ENCODE peak calls at places on chromosomes 13 and 19, in ten cellular contexts. H is omental fat pad, S is GM04504, K is NAMALWA, B is heart left ventricle, Z is HTR-8/SVneo, L is WTC11, P is GM23338, E is amygdala, X is right lobe of liver. U is an unnamed sample.

GRCh38 chr13:106110241-106110855 is 425.1 kb downstream of the EFNB2 start:
- DNase-seq in H (no peak), S (no peak), K (no peak), B (no peak), Z (no peak), L (no peak), P (no peak), E (no peak), X (no peak), U (no peak)

GRCh38 chr19:33133438-33134031 is 1.6 kb downstream of the WDR88 start:
- DNase-seq in H (no peak), S (peak), K (no peak), B (no peak), Z (no peak), L (peak), P (peak), E (no peak), X (no peak), U (no peak)

GRCh38 chr13:95251641-95252040 is 49.6 kb downstream of the ABCC4 start:
- DNase-seq in H (no peak), S (no peak), K (no peak), B (no peak), Z (no peak), L (no peak), P (no peak), E (no peak), X (no peak), U (peak)

GRCh38 chr19:3034845-3035541 is 5.9 kb upstream of the TLE2 start:
- DNase-seq in H (no peak), S (no peak), K (peak), B (no peak), Z (no peak), L (no peak), P (peak), E (no peak), X (no peak), U (peak)

GRCh38 chr19:4014541-4015491 is 7.3 kb downstream of the PIAS4 start:
- DNase-seq in H (no peak), S (no peak), K (peak), B (peak), Z (no peak), L (peak), P (peak), E (no peak), X (peak), U (no peak)

GRCh38 chr19:43934985-43935708 is at the start of gene ZNF45:
- DNase-seq in H (peak), S (peak), K (peak), B (peak), Z (peak), L (peak), P (peak), E (peak), X (peak), U (peak)

GRCh38 chr13:93771782-93772181 is 545.2 kb downstream of the GPC6 start:
- DNase-seq in H (no peak), S (no peak), K (no peak), B (no peak), Z (no peak), L (no peak), P (no peak), E (no peak), X (no peak), U (no peak)

GRCh38 chr13:51832471-51833152 is 12.4 kb downstream of the TMEM272 start:
- DNase-seq in H (no peak), S (no peak), K (peak), B (peak), Z (no peak), L (no peak), P (peak), E (no peak), X (no peak), U (no peak)

GRCh38 chr19:15631817-15632216 is 8.9 kb upstream of the CYP4F3 start:
- DNase-seq in H (no peak), S (no peak), K (peak), B (no peak), Z (peak), L (peak), P (peak), E (peak), X (peak), U (peak)

GRCh38 chr13:78603240-78603947 is at the start of gene POU4F1:
- DNase-seq in H (no peak), S (no peak), K (peak), B (no peak), Z (peak), L (peak), P (peak), E (peak), X (no peak), U (peak)

GRCh38 chr13:106533101-106533939 is 2.1 kb downstream of the EFNB2 start:
- DNase-seq in H (peak), S (peak), K (no peak), B (peak), Z (peak), L (peak), P (peak), E (peak), X (peak), U (peak)

GRCh38 chr19:1408300-1409203 is 1.2 kb downstream of the DAZAP1 start:
- DNase-seq in H (no peak), S (no peak), K (peak), B (no peak), Z (no peak), L (peak), P (peak), E (peak), X (no peak), U (no peak)

GRCh38 chr13:27962128-27962841 is 6.8 kb downstream of the CDX2 start:
- DNase-seq in H (no peak), S (no peak), K (no peak), B (no peak), Z (no peak), L (no peak), P (peak), E (no peak), X (no peak), U (no peak)

GRCh38 chr13:20702945-20703784 is at the start of gene IL17D:
- DNase-seq in H (no peak), S (no peak), K (peak), B (no peak), Z (no peak), L (peak), P (peak), E (peak), X (no peak), U (peak)

GRCh38 chr19:55441692-55442321 is 1.3 kb downstream of the SHISA7 start:
- DNase-seq in H (no peak), S (no peak), K (no peak), B (no peak), Z (no peak), L (peak), P (peak), E (no peak), X (peak), U (peak)

GRCh38 chr13:67230774-67231480 is 791 bp upstream of the PCDH9 start:
- DNase-seq in H (no peak), S (peak), K (peak), B (peak), Z (peak), L (peak), P (peak), E (peak), X (peak), U (peak)

GRCh38 chr19:13079542-13079986 is 23.1 kb downstream of the LYL1 start:
- DNase-seq in H (no peak), S (peak), K (no peak), B (no peak), Z (no peak), L (no peak), P (no peak), E (no peak), X (no peak), U (no peak)

GRCh38 chr13:24709186-24709913 is 29.1 kb downstream of the ATP12A start:
- DNase-seq in H (no peak), S (no peak), K (peak), B (no peak), Z (no peak), L (no peak), P (peak), E (no peak), X (no peak), U (no peak)

GRCh38 chr19:32576790-32577189 is 4.2 kb upstream of the PDCD5 start:
- DNase-seq in H (no peak), S (no peak), K (no peak), B (no peak), Z (no peak), L (no peak), P (no peak), E (no peak), X (no peak), U (no peak)

GRCh38 chr13:43348397-43348796 is 325.0 kb downstream of the DNAJC15 start:
- DNase-seq in H (no peak), S (no peak), K (no peak), B (no peak), Z (no peak), L (no peak), P (no peak), E (no peak), X (no peak), U (no peak)

GRCh38 chr19:610071-610800 is 20.6 kb downstream of the HCN2 start:
- DNase-seq in H (no peak), S (no peak), K (no peak), B (no peak), Z (no peak), L (no peak), P (no peak), E (peak), X (peak), U (no peak)

GRCh38 chr13:111531505-111531904 is 211.1 kb downstream of the TEX29 start:
- DNase-seq in H (no peak), S (no peak), K (peak), B (no peak), Z (no peak), L (no peak), P (no peak), E (peak), X (no peak), U (no peak)

GRCh38 chr19:27929399-27929798 is 1283.6 kb downstream of the UQCRFS1 start:
- DNase-seq in H (no peak), S (no peak), K (no peak), B (no peak), Z (no peak), L (no peak), P (no peak), E (no peak), X (no peak), U (peak)

U was measured in WERI-Rb-1.